ENCODE peak calls at places on chromosomes 3 and 15, in eight cellular contexts. O, E, X, B, C, S, T and I are unnamed samples.

GRCh38 chr3:126083511-126083912 is 412 bp downstream of the SLC41A3 start:
- DNase-seq in T (no peak), S (peak), B (peak), E (no peak), X (peak), O (no peak), C (peak), I (peak)

GRCh38 chr3:38595393-38595792 is 54.1 kb downstream of the SCN5A start:
- DNase-seq in T (no peak), C (no peak), S (no peak), E (no peak), O (no peak), B (no peak), X (no peak), I (no peak)

GRCh38 chr3:100634493-100635272 is 25.3 kb downstream of the ADGRG7 start:
- DNase-seq in O (no peak), T (no peak), C (peak), E (peak), S (peak), B (no peak), X (no peak), I (no peak)

GRCh38 chr3:31105438-31106077 is 211.1 kb upstream of the GADL1 start:
- DNase-seq in E (no peak), C (peak), B (no peak), S (no peak), O (no peak), T (no peak), X (no peak), I (no peak)

GRCh38 chr3:27528798-27529197 is 44.6 kb upstream of the SLC4A7 start:
- DNase-seq in O (no peak), E (no peak), C (no peak), S (no peak), X (no peak), T (no peak), B (no peak), I (no peak)

GRCh38 chr15:23395030-23395692 is 40.6 kb downstream of the GOLGA8S start:
- DNase-seq in C (no peak), X (no peak), E (no peak), B (no peak), S (no peak), O (no peak), T (no peak), I (no peak)

GRCh38 chr3:51966016-51966415 is 1.2 kb downstream of the PCBP4 start:
- DNase-seq in T (peak), O (no peak), B (no peak), S (no peak), C (no peak), E (no peak), X (no peak), I (no peak)

GRCh38 chr3:134665243-134665642 is 14.4 kb upstream of the KY start:
- DNase-seq in E (no peak), O (no peak), X (no peak), B (no peak), C (no peak), T (no peak), S (no peak), I (no peak)